ENCODE peak calls at places on chromosomes 13 and 19, in eight cellular contexts. D is fibroblast of mammary gland; Y is activated T-cell treated with anti-CD3 and anti-CD28 coated beads, Interleukin-2, amount 50 U/mL, for 24 hours; H is smooth muscle cell of the brain vasculature; K is effector CD4-positive, alpha-beta T cell; Q is T-helper 1 cell; P is stimulated activated CD4-positive, alpha-beta T cell treated with anti-CD3 and anti-CD28 coated beads, Interleukin-1b, Interleukin-23, amount 100 ng/mL, for 1 hour; A is posterior cingulate gyrus. Z is an unnamed sample.

GRCh38 chr13:113814435-113814821 is 49.4 kb downstream of the GAS6 start:
- DNase-seq in Q (no peak), K (no peak), D (no peak), A (no peak), H (no peak), P (no peak), Y (no peak), Z (peak; percentile 36)

GRCh38 chr19:40143612-40144011 is 47.6 kb upstream of the MAP3K10 start:
- DNase-seq in Q (no peak), P (no peak), K (no peak), A (no peak), Y (peak; percentile 39), H (no peak), D (no peak), Z (no peak)

GRCh38 chr13:52001120-52001731 is 10.0 kb downstream of the ATP7B start:
- DNase-seq in K (no peak), D (peak; percentile 59), Q (no peak), P (no peak), H (no peak), A (no peak), Y (no peak), Z (no peak)

GRCh38 chr19:55118401-55118991 is 1.1 kb upstream of the PPP1R12C start:
- DNase-seq in A (peak; percentile 76), H (peak; percentile 28), Y (peak; percentile 52), D (peak; percentile 50), Q (no peak), K (no peak), P (no peak), Z (no peak)

GRCh38 chr13:50417597-50417996 is 402.4 kb downstream of the KCNRG start:
- DNase-seq in P (no peak), Y (no peak), A (no peak), D (peak; percentile 46), K (no peak), Q (no peak), H (no peak), Z (peak; percentile 15)

GRCh38 chr13:73133536-73133935 is 74.7 kb downstream of the KLF5 start:
- DNase-seq in H (no peak), Q (no peak), A (no peak), K (no peak), D (peak; percentile 38), Y (no peak), P (no peak), Z (peak; percentile 40)

GRCh38 chr19:18172331-18173053 is 1.1 kb upstream of the IFI30 start:
- DNase-seq in Y (no peak), D (no peak), P (no peak), K (no peak), A (no peak), H (no peak), Q (no peak), Z (no peak)

GRCh38 chr19:48569814-48570213 is 17.8 kb downstream of the SULT2B1 start:
- DNase-seq in Q (no peak), D (peak; percentile 65), P (no peak), Y (no peak), K (no peak), A (no peak), H (no peak), Z (no peak)

GRCh38 chr19:7540761-7541480 is 5.4 kb downstream of the PNPLA6 start:
- DNase-seq in A (no peak), K (no peak), Q (no peak), Y (peak; percentile 61), D (peak; percentile 63), P (no peak), H (no peak), Z (peak; percentile 66)

GRCh38 chr13:48976677-48977625 is 1.2 kb downstream of the FNDC3A start:
- DNase-seq in H (no peak), A (no peak), Y (no peak), K (no peak), Q (no peak), P (peak; percentile 29), D (peak; percentile 35), Z (no peak)

GRCh38 chr13:51534075-51534817 is 50.0 kb upstream of the WDFY2 start:
- DNase-seq in A (peak; percentile 26), Y (peak; percentile 43), K (no peak), P (no peak), D (no peak), Q (no peak), H (no peak), Z (no peak)

GRCh38 chr13:26897706-26898550 is 137.3 kb upstream of the GPR12 start:
- DNase-seq in A (no peak), K (no peak), Y (no peak), Q (no peak), P (no peak), D (no peak), H (no peak), Z (no peak)

GRCh38 chr13:49064459-49064858 is 88.7 kb downstream of the FNDC3A start:
- DNase-seq in P (no peak), A (no peak), H (no peak), Y (no peak), K (no peak), Q (no peak), D (no peak), Z (no peak)

GRCh38 chr19:11299946-11300810 is 4.2 kb downstream of the TSPAN16 start:
- DNase-seq in Y (no peak), K (no peak), P (no peak), Q (no peak), D (no peak), H (no peak), A (no peak), Z (no peak)

GRCh38 chr19:30784850-30785459 is 412.8 kb downstream of the ZNF536 start:
- DNase-seq in D (peak; percentile 39), A (peak; percentile 27), P (peak; percentile 40), H (no peak), K (peak; percentile 44), Q (peak; percentile 42), Y (peak; percentile 68), Z (no peak)

GRCh38 chr13:106530209-106530906 is 5.1 kb downstream of the EFNB2 start:
- DNase-seq in Q (no peak), A (no peak), H (no peak), K (no peak), Y (no peak), P (no peak), D (no peak), Z (no peak)

GRCh38 chr13:103328899-103329298 is 262.7 kb upstream of the SLC10A2 start:
- DNase-seq in K (no peak), A (no peak), D (no peak), H (no peak), P (no peak), Q (no peak), Y (no peak), Z (peak; percentile 35)

GRCh38 chr13:27271572-27272096 is 1.0 kb downstream of the RASL11A start:
- DNase-seq in P (no peak), D (no peak), A (no peak), H (no peak), K (no peak), Y (no peak), Q (no peak), Z (no peak)

GRCh38 chr13:98650376-98651107 is 73.6 kb upstream of the STK24 start:
- DNase-seq in Y (no peak), K (no peak), A (no peak), D (no peak), Q (no peak), P (no peak), H (no peak), Z (no peak)